ENCODE peak calls at places on chromosome 16, in seven cellular contexts. L, G, Y, A, Z, H and U are unnamed samples.

GRCh38 chr16:4272114-4272954 is 489 bp downstream of the TFAP4 start:
- DNase-seq in L (no peak), G (no peak), Y (peak), A (peak), Z (peak), H (peak), U (peak)

GRCh38 chr16:87806608-87807546 is 41.1 kb upstream of the KLHDC4 start:
- DNase-seq in L (peak), G (no peak), Y (peak), A (peak), Z (peak), H (peak), U (peak)

GRCh38 chr16:84788968-84789371 is 30.8 kb upstream of the CRISPLD2 start:
- DNase-seq in L (no peak), G (no peak), Y (no peak), A (no peak), Z (no peak), H (peak), U (no peak)

GRCh38 chr16:3235856-3236669 is 1.1 kb upstream of the ZNF200 start:
- DNase-seq in L (no peak), G (no peak), Y (no peak), A (peak), Z (peak), H (no peak), U (peak)

GRCh38 chr16:82152641-82153094 is 17.4 kb downstream of the MPHOSPH6 start:
- DNase-seq in L (no peak), G (no peak), Y (peak), A (no peak), Z (no peak), H (no peak), U (peak)

GRCh38 chr16:65909310-65910050 is 457.0 kb upstream of the CDH5 start:
- DNase-seq in L (no peak), G (no peak), Y (peak), A (no peak), Z (no peak), H (no peak), U (peak)

GRCh38 chr16:62882552-62883221 is 846.4 kb upstream of the CDH8 start:
- DNase-seq in L (no peak), G (no peak), Y (no peak), A (no peak), Z (no peak), H (no peak), U (no peak)

GRCh38 chr16:27179500-27180072 is 23.7 kb upstream of the KDM8 start:
- DNase-seq in L (peak), G (peak), Y (peak), A (peak), Z (peak), H (peak), U (peak)

GRCh38 chr16:54265558-54266213 is 20.9 kb downstream of the IRX3 start:
- DNase-seq in L (no peak), G (no peak), Y (peak), A (no peak), Z (no peak), H (no peak), U (no peak)

GRCh38 chr16:85389679-85390470 is 223.2 kb upstream of the GSE1 start:
- DNase-seq in L (no peak), G (no peak), Y (no peak), A (no peak), Z (peak), H (no peak), U (no peak)

GRCh38 chr16:55001931-55002330 is 71.3 kb downstream of the IRX5 start:
- DNase-seq in L (no peak), G (no peak), Y (no peak), A (no peak), Z (no peak), H (no peak), U (no peak)

GRCh38 chr16:26963109-26963508 is 103.6 kb upstream of the C16orf82 start:
- DNase-seq in L (peak), G (no peak), Y (peak), A (peak), Z (peak), H (peak), U (no peak)

GRCh38 chr16:1900452-1900774 is 17.8 kb downstream of the HS3ST6 start:
- DNase-seq in L (no peak), G (no peak), Y (no peak), A (no peak), Z (no peak), H (no peak), U (no peak)

GRCh38 chr16:90026135-90026534 is 6.9 kb upstream of the DBNDD1 start:
- DNase-seq in L (no peak), G (no peak), Y (no peak), A (no peak), Z (no peak), H (no peak), U (no peak)

GRCh38 chr16:3063617-3064389 is 1.6 kb upstream of the IL32 start:
- DNase-seq in L (no peak), G (no peak), Y (no peak), A (no peak), Z (no peak), H (no peak), U (no peak)

GRCh38 chr16:52068447-52069074 is 478.4 kb downstream of the TOX3 start:
- DNase-seq in L (no peak), G (no peak), Y (peak), A (no peak), Z (peak), H (peak), U (peak)

GRCh38 chr16:86768999-86769398 is 190.7 kb downstream of the FOXL1 start:
- DNase-seq in L (no peak), G (peak), Y (no peak), A (no peak), Z (no peak), H (no peak), U (no peak)

GRCh38 chr16:68756250-68757051 is 19.4 kb downstream of the CDH1 start:
- DNase-seq in L (peak), G (peak), Y (no peak), A (no peak), Z (no peak), H (no peak), U (peak)

GRCh38 chr16:12095275-12096161 is 119.0 kb downstream of the SNX29 start:
- DNase-seq in L (peak), G (no peak), Y (peak), A (peak), Z (peak), H (peak), U (peak)

GRCh38 chr16:3383045-3383448 is 17.8 kb downstream of the ZSCAN32 start:
- DNase-seq in L (no peak), G (no peak), Y (no peak), A (no peak), Z (no peak), H (no peak), U (peak)

GRCh38 chr16:56603589-56603988 is 4.8 kb upstream of the MT2A start:
- DNase-seq in L (peak), G (no peak), Y (peak), A (no peak), Z (no peak), H (peak), U (peak)

GRCh38 chr16:77212736-77213541 is 13.7 kb downstream of the SYCE1L start:
- DNase-seq in L (no peak), G (no peak), Y (no peak), A (peak), Z (peak), H (peak), U (no peak)

GRCh38 chr16:85569039-85569614 is 44.0 kb upstream of the GSE1 start:
- DNase-seq in L (no peak), G (no peak), Y (no peak), A (no peak), Z (no peak), H (no peak), U (no peak)

GRCh38 chr16:53809088-53809951 is 105.4 kb downstream of the FTO start:
- DNase-seq in L (no peak), G (no peak), Y (no peak), A (no peak), Z (no peak), H (no peak), U (peak)

GRCh38 chr16:15874745-15875314 is 13.6 kb downstream of the CEP20 start:
- DNase-seq in L (peak), G (no peak), Y (peak), A (no peak), Z (peak), H (peak), U (no peak)

GRCh38 chr16:77236063-77236511 is 36.9 kb downstream of the SYCE1L start:
- DNase-seq in L (no peak), G (no peak), Y (peak), A (peak), Z (peak), H (peak), U (peak)

GRCh38 chr16:78096386-78096785 is 3.1 kb upstream of the WWOX start:
- DNase-seq in L (no peak), G (no peak), Y (no peak), A (no peak), Z (no peak), H (no peak), U (no peak)

GRCh38 chr16:67653131-67654068 is 6.7 kb downstream of the ACD start:
- DNase-seq in L (no peak), G (no peak), Y (no peak), A (peak), Z (no peak), H (peak), U (no peak)

GRCh38 chr16:9124444-9124843 is 33.0 kb downstream of the HAPSTR1 start:
- DNase-seq in L (no peak), G (no peak), Y (no peak), A (no peak), Z (peak), H (no peak), U (no peak)

GRCh38 chr16:24729967-24730815 is 740 bp downstream of the TNRC6A start:
- DNase-seq in L (no peak), G (no peak), Y (no peak), A (peak), Z (no peak), H (peak), U (peak)

GRCh38 chr16:11612110-11612981 is 25.6 kb upstream of the LITAF start:
- DNase-seq in L (peak), G (no peak), Y (peak), A (peak), Z (no peak), H (no peak), U (peak)

GRCh38 chr16:26453215-26453614 is 613.5 kb upstream of the C16orf82 start:
- DNase-seq in L (no peak), G (no peak), Y (no peak), A (no peak), Z (no peak), H (no peak), U (no peak)

DNA sequence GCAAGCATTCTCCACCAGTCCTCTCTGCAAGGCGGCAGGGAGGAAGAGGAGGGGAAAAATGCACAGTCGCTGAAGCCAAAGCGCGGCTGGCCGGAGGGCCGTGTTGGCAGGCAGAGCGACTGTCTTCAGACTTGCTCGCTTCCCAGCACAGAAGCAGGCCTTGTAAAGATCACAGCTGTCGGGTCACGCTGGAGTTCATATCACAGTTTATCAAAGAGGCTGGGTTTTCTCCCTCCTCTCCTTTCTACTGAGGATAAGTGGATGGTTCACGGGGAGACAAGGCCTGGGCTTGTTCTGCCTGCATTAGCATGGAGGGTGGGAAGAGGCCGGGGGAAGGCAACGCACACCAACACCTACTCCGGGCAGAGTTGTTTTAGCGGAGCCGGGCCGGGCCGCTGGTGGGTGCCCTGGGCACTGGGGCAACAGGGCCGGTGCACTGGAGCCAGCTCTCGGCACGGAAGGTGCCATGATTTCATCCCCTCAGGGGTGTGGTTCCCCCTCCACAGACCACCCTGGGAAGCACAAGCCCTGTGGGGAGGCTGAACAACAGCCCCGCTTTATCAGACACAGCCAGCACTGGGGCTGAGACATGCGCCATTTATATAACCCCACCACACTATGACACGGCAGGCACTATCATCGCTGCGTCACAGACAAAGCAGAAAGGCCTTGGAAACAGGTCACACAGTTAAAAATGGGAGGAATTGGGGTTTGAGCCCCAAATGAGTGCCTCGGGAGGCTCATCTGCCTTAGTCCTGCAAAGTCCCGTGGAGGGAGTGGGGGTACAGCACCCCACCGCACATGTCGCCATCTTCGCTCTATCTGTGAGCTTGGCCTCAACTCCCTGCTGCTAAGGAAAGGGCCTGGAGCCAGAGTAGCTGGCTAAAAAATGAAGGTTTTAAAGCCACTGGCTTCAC is 40.3 kb upstream of the MTSS2 start:
- DNase-seq in L (no peak), G (no peak), Y (no peak), A (peak), Z (no peak), H (no peak), U (no peak)
- TF ChIP-seq JUND in L (no peak), G (no peak), Y (no peak), A (peak), Z (no peak), H (no peak), U (no peak)

DNA sequence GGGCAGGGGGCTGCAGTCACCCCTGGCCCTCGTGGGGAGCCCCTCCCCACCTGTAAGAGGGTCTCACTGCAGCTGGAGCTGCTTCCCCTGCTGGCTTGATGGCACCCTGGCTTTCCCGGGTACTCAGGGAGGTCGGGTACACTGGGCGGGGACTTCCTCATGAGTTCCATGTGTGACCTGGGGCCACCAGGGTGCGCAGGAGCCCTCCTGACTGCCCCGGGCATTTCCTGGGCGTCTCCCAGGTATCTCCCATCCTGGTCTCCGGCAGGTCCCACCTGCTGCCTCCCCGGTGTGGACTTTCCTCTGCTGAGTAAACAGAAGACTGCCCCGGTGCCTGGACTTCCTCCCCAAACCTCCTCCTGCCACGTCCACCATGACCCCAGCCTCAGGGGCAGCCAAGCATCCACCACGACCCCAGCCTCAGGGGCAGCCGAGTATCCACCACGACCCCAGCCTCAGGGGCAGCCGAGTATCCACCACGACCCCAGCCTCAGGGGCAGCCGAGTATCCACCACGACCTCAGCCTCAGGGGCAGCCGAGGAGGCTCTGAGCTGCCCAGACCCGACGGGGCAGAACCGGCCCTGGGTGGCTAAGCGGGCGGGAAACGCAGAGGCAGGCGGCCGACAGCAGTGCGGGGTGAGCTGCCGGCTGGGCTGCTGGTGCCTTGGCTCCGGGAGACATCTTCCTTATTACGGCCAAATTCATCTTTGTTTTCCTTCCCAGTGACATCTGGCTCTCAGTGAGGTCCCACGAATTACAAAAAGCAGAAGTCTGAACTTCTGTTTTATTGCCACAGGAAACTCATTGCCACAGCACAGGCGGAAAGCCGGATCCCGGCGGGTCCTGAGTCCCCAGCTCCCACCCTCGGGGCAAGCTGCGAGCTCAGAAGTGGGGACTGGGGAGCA is 40.7 kb downstream of the CBFA2T3 start:
- DNase-seq in L (no peak), G (no peak), Y (peak), A (no peak), Z (no peak), H (no peak), U (peak)
- TF ChIP-seq JUND in L (no peak), G (no peak), Y (no peak), A (no peak), Z (no peak), H (no peak), U (no peak)

DNA sequence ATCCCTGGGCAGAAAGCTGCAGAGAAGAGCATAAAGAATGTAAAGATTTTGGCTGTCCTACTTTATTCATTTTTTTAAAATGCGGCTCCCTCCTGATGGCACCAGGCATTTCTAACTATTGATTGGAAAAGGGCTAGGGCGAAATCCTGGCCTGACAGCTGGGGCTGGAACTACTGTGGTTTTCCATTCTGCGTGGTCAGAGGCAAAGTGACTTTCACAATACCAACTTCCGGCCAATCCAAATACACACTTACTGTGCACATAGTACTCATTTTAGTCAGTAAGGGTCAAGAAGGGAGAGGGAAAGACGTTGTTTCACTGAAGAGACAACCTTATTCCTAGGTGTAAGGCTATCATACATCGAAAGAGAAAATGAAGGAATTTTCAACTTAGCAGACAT is 113.8 kb upstream of the PMFBP1 start:
- DNase-seq in L (no peak), G (no peak), Y (no peak), A (no peak), Z (no peak), H (no peak), U (no peak)
- TF ChIP-seq JUND in L (no peak), G (no peak), Y (no peak), A (no peak), Z (no peak), H (no peak), U (no peak)

DNA sequence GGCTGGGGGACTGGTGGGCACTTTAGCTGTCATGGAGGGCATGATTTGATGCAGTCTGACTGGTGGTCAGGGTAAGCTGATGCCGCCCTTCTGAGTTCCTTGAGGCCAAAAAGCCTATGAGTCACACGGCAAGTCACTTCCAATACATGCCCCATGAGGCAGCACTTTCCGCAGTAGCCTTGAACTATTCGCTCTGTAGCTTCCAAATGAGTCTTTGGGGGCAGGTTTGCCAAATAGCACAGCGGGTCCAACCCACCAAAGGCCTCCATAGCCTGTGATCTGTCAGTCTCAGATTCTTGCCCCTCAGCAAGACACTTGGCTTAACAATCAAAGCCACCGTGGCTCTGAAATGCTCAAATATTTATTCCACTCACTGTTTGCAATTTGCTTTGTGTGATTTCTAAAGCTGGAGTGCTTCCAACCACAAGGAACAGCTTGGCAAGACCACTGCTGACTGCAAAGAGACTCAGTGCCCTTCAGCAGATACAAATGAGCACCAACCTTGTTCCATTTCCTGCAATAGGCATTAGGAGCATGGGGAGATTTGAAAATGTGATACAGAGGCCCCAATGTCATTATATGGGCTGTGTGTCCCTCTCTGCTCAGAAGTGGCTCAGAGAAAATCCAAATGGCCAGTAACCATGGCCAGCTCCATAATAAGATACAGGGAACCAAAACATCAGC is 45.4 kb downstream of the CLEC19A start:
- DNase-seq in L (peak), G (no peak), Y (peak), A (no peak), Z (no peak), H (no peak), U (no peak)
- TF ChIP-seq JUND in L (peak), G (no peak), Y (no peak), A (peak), Z (no peak), H (no peak), U (no peak)

DNA sequence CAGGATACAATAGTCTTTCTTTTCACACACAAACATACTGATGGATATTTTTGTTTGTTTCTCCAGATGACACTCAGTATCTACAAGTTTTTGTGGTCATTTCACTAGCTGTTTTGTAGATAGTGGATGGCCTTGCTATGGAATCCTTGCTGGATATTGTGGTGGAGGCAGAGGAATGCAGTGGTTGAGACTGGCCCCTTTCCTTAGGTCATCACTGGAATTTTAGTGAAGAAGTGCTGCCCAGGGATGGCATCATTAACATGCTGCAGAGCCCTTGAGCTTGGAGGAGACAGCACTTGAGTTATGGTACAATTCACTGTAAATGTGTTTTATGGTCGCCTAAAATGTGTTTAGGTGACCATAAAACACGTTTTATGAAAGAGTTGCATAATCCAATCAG is 455.9 kb upstream of the HSBP1 start:
- DNase-seq in L (no peak), G (no peak), Y (no peak), A (no peak), Z (no peak), H (no peak), U (no peak)
- TF ChIP-seq JUND in L (no peak), G (no peak), Y (no peak), A (no peak), Z (no peak), H (no peak), U (no peak)

GRCh38 chr16:74726056-74726455 is 25.4 kb upstream of the MLKL start:
- DNase-seq in L (no peak), G (no peak), Y (no peak), A (no peak), Z (no peak), H (no peak), U (no peak)

GRCh38 chr16:74725641-74726040 is 25.0 kb upstream of the MLKL start:
- DNase-seq in L (no peak), G (no peak), Y (no peak), A (no peak), Z (no peak), H (no peak), U (no peak)

GRCh38 chr16:74724820-74725549 is 24.3 kb upstream of the MLKL start:
- DNase-seq in L (no peak), G (no peak), Y (no peak), A (no peak), Z (no peak), H (no peak), U (no peak)

GRCh38 chr16:74727903-74728302 is 27.2 kb upstream of the MLKL start:
- DNase-seq in L (no peak), G (no peak), Y (no peak), A (no peak), Z (no peak), H (no peak), U (no peak)

GRCh38 chr16:74726736-74727135 is 26.1 kb upstream of the MLKL start:
- DNase-seq in L (no peak), G (no peak), Y (peak), A (peak), Z (peak), H (no peak), U (no peak)
- TF ChIP-seq JUND in L (no peak), G (no peak), Y (no peak), A (no peak), Z (no peak), H (no peak), U (no peak)